ENCODE peak calls at places on chromosomes 13 and 19, in five cellular contexts. D is Peyer's patch; X is CD4-positive, alpha-beta memory T cell; C is cardiac muscle cell; A is right atrium auricular region. R is an unnamed sample.
A peak's percentile ranks its signal among the peaks of the same experiment; 100 is the strongest.

GRCh38 chr19:13526552-13526951 is 20.3 kb upstream of the CACNA1A start:
- DNase-seq in D (no peak), X (no peak), C (peak; percentile 28), A (no peak), R (no peak)

GRCh38 chr13:50509771-50510441 is 333.6 kb downstream of the DLEU7 start:
- DNase-seq in D (no peak), X (no peak), C (no peak), A (no peak), R (no peak)

GRCh38 chr19:32223595-32224370 is 121.6 kb upstream of the ZNF507 start:
- DNase-seq in D (no peak), X (peak; percentile 4), C (no peak), A (no peak), R (no peak)

GRCh38 chr13:113207890-113208423 is 512 bp downstream of the PCID2 start:
- DNase-seq in D (no peak), X (no peak), C (peak; percentile 60), A (no peak), R (peak; percentile 64)

GRCh38 chr13:32811297-32811800 is 204.9 kb upstream of the KL start:
- DNase-seq in D (no peak), X (no peak), C (no peak), A (no peak), R (no peak)

GRCh38 chr13:89490661-89491060 is 1819.5 kb downstream of the SLITRK5 start:
- DNase-seq in D (no peak), X (no peak), C (no peak), A (no peak), R (no peak)

GRCh38 chr13:30735025-30735967 is at the start of gene ALOX5AP:
- DNase-seq in D (no peak), X (peak; percentile 45), C (no peak), A (no peak), R (no peak)

GRCh38 chr13:37492741-37493514 is 105.6 kb downstream of the POSTN start:
- DNase-seq in D (no peak), X (no peak), C (peak; percentile 4), A (no peak), R (no peak)

GRCh38 chr19:38323276-38323675 is 3.6 kb downstream of the KCNK6 start:
- DNase-seq in D (no peak), X (no peak), C (no peak), A (no peak), R (no peak)

GRCh38 chr13:48431431-48431830 is 18.5 kb upstream of the LPAR6 start:
- DNase-seq in D (no peak), X (no peak), C (no peak), A (no peak), R (no peak)

GRCh38 chr13:96796234-96796633 is 198.0 kb downstream of the OXGR1 start:
- DNase-seq in D (no peak), X (no peak), C (no peak), A (no peak), R (no peak)

GRCh38 chr19:10624585-10624984 is 768 bp upstream of the SLC44A2 start:
- DNase-seq in D (no peak), X (peak; percentile 21), C (no peak), A (no peak), R (no peak)

GRCh38 chr19:29965529-29965928 is 23.5 kb downstream of the URI1 start:
- DNase-seq in D (no peak), X (no peak), C (no peak), A (no peak), R (no peak)

GRCh38 chr19:17490411-17490810 is 20.1 kb downstream of the SLC27A1 start:
- DNase-seq in D (no peak), X (peak; percentile 48), C (no peak), A (no peak), R (no peak)

GRCh38 chr13:112891477-112892401 is 77.3 kb upstream of the MCF2L start:
- DNase-seq in D (peak; percentile 49), X (no peak), C (no peak), A (no peak), R (no peak)

GRCh38 chr13:85236431-85236830 is 562.8 kb downstream of the SLITRK6 start:
- DNase-seq in D (no peak), X (no peak), C (no peak), A (no peak), R (no peak)

GRCh38 chr19:46019270-46019669 is 3.6 kb downstream of the PGLYRP1 start:
- DNase-seq in D (no peak), X (no peak), C (no peak), A (no peak), R (no peak)

GRCh38 chr19:40416918-40417713 is 3.9 kb upstream of the PRX start:
- DNase-seq in D (no peak), X (no peak), C (no peak), A (peak; percentile 80), R (no peak)

GRCh38 chr13:43111887-43112400 is 88.6 kb downstream of the DNAJC15 start:
- DNase-seq in D (no peak), X (no peak), C (no peak), A (no peak), R (no peak)

GRCh38 chr13:111475488-111475887 is 155.0 kb downstream of the TEX29 start:
- DNase-seq in D (no peak), X (no peak), C (no peak), A (peak; percentile 28), R (no peak)

GRCh38 chr19:6109947-6110346 is 353 bp downstream of the RFX2 start:
- DNase-seq in D (no peak), X (no peak), C (no peak), A (no peak), R (peak; percentile 4)

GRCh38 chr19:17981611-17982010 is 14.7 kb downstream of the KCNN1 start:
- DNase-seq in D (no peak), X (no peak), C (no peak), A (no peak), R (no peak)

GRCh38 chr13:106159295-106160195 is 375.9 kb downstream of the EFNB2 start:
- DNase-seq in D (no peak), X (no peak), C (no peak), A (no peak), R (no peak)

GRCh38 chr19:39236527-39236926 is 8.3 kb downstream of the IFNL3 start:
- DNase-seq in D (no peak), X (no peak), C (no peak), A (no peak), R (no peak)

GRCh38 chr13:111853766-111854165 is 213.2 kb upstream of the SOX1 start:
- DNase-seq in D (no peak), X (no peak), C (no peak), A (peak; percentile 47), R (no peak)

GRCh38 chr13:98349731-98350305 is 172.7 kb upstream of the RNF113B start:
- DNase-seq in D (no peak), X (no peak), C (peak; percentile 57), A (no peak), R (peak; percentile 59)

GRCh38 chr19:48918801-48919247 is 14.7 kb upstream of the DHDH start:
- DNase-seq in D (no peak), X (no peak), C (peak; percentile 55), A (no peak), R (peak; percentile 62)

GRCh38 chr13:26587251-26587650 is 29.8 kb downstream of the WASF3 start:
- DNase-seq in D (no peak), X (no peak), C (no peak), A (no peak), R (no peak)

GRCh38 chr19:39834287-39834841 is 402 bp upstream of the DYRK1B start:
- DNase-seq in D (no peak), X (no peak), C (no peak), A (no peak), R (no peak)

GRCh38 chr19:41298327-41298964 is 11.5 kb upstream of the CCDC97 start:
- DNase-seq in D (peak; percentile 66), X (peak; percentile 47), C (peak; percentile 87), A (peak; percentile 90), R (no peak)

GRCh38 chr19:51354742-51355148 is 11.4 kb downstream of the ETFB start:
- DNase-seq in D (no peak), X (peak; percentile 36), C (peak; percentile 85), A (no peak), R (peak; percentile 96)

GRCh38 chr13:25502551-25502950 is 130.8 kb downstream of the ATP8A2 start:
- DNase-seq in D (no peak), X (no peak), C (no peak), A (no peak), R (no peak)

GRCh38 chr19:869245-870177 is 10.0 kb downstream of the CFD start:
- DNase-seq in D (no peak), X (no peak), C (no peak), A (peak; percentile 87), R (no peak)

DNA sequence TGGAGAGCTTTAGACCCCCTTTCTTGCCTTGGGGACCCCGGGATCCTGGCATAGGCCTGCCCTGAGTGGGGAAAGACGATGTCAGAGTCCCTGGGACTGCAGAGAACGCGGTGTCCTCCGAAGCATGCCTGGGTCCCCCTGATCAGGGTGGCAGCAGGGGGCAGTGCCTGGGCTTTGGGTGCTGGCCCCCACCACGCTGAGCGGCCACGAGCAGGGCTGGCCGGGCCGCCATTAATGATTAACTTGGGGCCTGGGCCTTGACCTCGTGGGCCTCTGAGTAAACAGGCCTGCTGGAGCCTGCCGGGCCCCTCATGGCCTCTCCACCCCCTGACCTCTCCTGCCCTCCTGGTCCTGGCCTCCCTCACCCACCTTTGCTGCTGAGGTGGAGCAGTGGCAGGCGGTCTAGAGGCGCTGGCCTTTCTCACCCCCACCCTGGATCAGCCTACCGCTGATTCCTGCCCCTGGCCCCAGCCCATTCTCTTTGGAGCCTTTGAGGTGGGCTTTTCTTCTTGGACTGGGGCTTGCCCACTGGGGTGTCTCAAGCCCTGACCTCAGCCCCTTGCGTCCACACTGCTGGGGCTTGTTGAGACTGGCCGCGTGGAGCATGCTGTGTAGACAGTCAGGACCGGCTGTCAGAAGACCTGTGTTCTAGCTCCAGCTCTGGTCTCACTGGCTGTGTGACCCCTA is 26.3 kb downstream of the CEBPA start:
- DNase-seq in D (no peak), X (no peak), C (no peak), A (no peak), R (peak; percentile 94)
- H3K4me1 ChIP-seq in D (no peaks in the 10 kb centered on the region), X (peaks cover 17% of the 10 kb centered on the region), C (peaks cover 7% of the 10 kb centered on the region), A (peaks cover 7% of the 10 kb centered on the region), R (peaks cover 80% of the 10 kb centered on the region)

GRCh38 chr13:41463823-41464602 is 6.7 kb downstream of the RGCC start:
- DNase-seq in D (no peak), X (peak; percentile 51), C (no peak), A (no peak), R (no peak)
- H3K4me1 ChIP-seq in D (peaks cover 15% of the 10 kb centered on the region), X (peaks cover 95% of the 10 kb centered on the region), C (no peaks in the 10 kb centered on the region), A (peaks cover 33% of the 10 kb centered on the region), R (no peaks in the 10 kb centered on the region)

DNA sequence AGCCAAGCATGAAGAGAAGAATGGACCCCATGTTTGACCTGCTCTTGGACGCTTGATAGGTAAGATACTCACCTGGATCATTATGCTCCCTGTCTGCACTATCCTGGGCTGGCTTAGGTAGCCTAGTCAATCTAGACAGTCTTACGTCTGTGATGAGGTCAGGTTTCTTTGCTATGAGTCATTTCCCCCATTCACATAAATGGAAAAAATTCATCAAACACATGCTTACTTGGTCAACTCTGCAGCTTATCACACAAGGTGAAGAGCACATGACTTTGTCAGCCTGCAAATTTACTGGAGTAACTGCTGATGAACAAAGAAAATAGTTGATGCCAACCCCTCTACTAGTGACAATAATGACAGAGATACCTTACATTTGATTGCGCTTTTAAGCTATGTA is 170.0 kb downstream of the NUFIP1 start:
- DNase-seq in D (no peak), X (no peak), C (no peak), A (no peak), R (no peak)
- H3K4me1 ChIP-seq in D (no peaks in the 10 kb centered on the region), X (no peaks in the 10 kb centered on the region), C (no peaks in the 10 kb centered on the region), A (no peaks in the 10 kb centered on the region), R (peaks cover 53% of the 10 kb centered on the region)

DNA sequence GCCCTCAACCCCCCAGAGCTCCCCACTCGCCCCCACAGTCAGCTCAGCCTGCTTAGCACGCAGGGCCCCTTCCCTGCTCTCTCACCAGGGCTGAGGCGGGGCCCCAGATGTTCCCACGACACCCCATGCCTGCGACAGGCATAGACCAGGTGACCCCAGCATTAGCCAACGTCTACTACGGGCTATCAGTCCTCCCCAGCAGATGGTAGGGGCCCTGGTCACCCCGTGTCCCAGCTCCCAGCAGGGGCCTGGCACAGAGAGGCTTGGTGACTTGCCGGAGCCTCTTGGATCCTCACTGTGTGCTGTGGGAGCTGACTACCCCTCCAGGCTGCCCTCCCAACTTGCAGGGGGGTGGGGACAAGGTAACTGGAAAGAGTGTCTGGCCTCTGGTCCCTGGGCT is 80.6 kb downstream of the KDM4B start:
- DNase-seq in D (no peak), X (no peak), C (no peak), A (no peak), R (no peak)
- H3K4me1 ChIP-seq in D (peaks cover 11% of the 10 kb centered on the region), X (peaks cover 4% of the 10 kb centered on the region), C (peaks cover 14% of the 10 kb centered on the region), A (peaks cover 70% of the 10 kb centered on the region), R (peaks cover 27% of the 10 kb centered on the region)